ENCODE peak calls at places on chromosomes 11 and 22, in four cellular contexts. N, H, C and X are unnamed samples.

GRCh38 chr22:19661156-19661555 is 53.1 kb upstream of the SEPTIN5 start:
- DNase-seq in N (no peak), H (peak), C (no peak), X (no peak)

GRCh38 chr11:31254411-31254810 is 115.1 kb downstream of the DCDC1 start:
- DNase-seq in N (no peak), H (no peak), C (no peak), X (no peak)

GRCh38 chr11:107576497-107577086 is 11.1 kb upstream of the ALKBH8 start:
- DNase-seq in N (peak), H (peak), C (peak), X (no peak)

GRCh38 chr11:15589070-15589626 is 474.4 kb downstream of the INSC start:
- DNase-seq in N (no peak), H (no peak), C (no peak), X (no peak)

GRCh38 chr11:109968781-109969180 is 124.4 kb upstream of the ZC3H12C start:
- DNase-seq in N (no peak), H (peak), C (no peak), X (no peak)

GRCh38 chr11:12433571-12434061 is 56.2 kb downstream of the PARVA start:
- DNase-seq in N (no peak), H (no peak), C (no peak), X (no peak)

GRCh38 chr22:46538816-46539163 is 1.4 kb upstream of the CELSR1 start:
- DNase-seq in N (no peak), H (no peak), C (no peak), X (no peak)

GRCh38 chr22:22387386-22387736 is 121.2 kb downstream of the ZNF280B start:
- DNase-seq in N (no peak), H (no peak), C (no peak), X (no peak)

GRCh38 chr11:64044730-64045386 is 9.1 kb downstream of the FLRT1 start:
- DNase-seq in N (peak), H (no peak), C (no peak), X (no peak)

GRCh38 chr22:49272546-49273125 is 555.0 kb downstream of the BRD1 start:
- DNase-seq in N (no peak), H (no peak), C (no peak), X (no peak)

GRCh38 chr22:45805413-45805812 is 133.8 kb downstream of the ATXN10 start:
- DNase-seq in N (no peak), H (no peak), C (no peak), X (no peak)

GRCh38 chr11:123799438-123799837 is 6.7 kb downstream of the OR6M1 start:
- DNase-seq in N (no peak), H (no peak), C (no peak), X (no peak)

GRCh38 chr11:45745065-45745811 is 59.7 kb upstream of the SLC35C1 start:
- DNase-seq in N (no peak), H (no peak), C (no peak), X (no peak)

GRCh38 chr11:128174465-128175101 is 412.8 kb downstream of the ETS1 start:
- DNase-seq in N (no peak), H (no peak), C (no peak), X (no peak)

GRCh38 chr11:66725646-66726045 is 3.4 kb downstream of the SPTBN2 start:
- DNase-seq in N (no peak), H (no peak), C (no peak), X (no peak)

GRCh38 chr11:75668508-75669297 is at the start of gene MAP6:
- DNase-seq in N (no peak), H (no peak), C (peak), X (no peak)

GRCh38 chr11:128595775-128596174 is 8.4 kb upstream of the ETS1 start:
- DNase-seq in N (no peak), H (no peak), C (no peak), X (no peak)

GRCh38 chr22:31102441-31103081 is 4.8 kb downstream of the SELENOM start:
- DNase-seq in N (peak), H (no peak), C (no peak), X (no peak)

GRCh38 chr11:55658608-55659007 is 3.4 kb upstream of the OR4C6 start:
- DNase-seq in N (no peak), H (no peak), C (no peak), X (no peak)

GRCh38 chr22:28419916-28420315 is 259.7 kb downstream of the TTC28 start:
- DNase-seq in N (no peak), H (no peak), C (no peak), X (no peak)

GRCh38 chr11:76512851-76513653 is 68.2 kb downstream of the EMSY start:
- DNase-seq in N (no peak), H (no peak), C (no peak), X (no peak)

DNA sequence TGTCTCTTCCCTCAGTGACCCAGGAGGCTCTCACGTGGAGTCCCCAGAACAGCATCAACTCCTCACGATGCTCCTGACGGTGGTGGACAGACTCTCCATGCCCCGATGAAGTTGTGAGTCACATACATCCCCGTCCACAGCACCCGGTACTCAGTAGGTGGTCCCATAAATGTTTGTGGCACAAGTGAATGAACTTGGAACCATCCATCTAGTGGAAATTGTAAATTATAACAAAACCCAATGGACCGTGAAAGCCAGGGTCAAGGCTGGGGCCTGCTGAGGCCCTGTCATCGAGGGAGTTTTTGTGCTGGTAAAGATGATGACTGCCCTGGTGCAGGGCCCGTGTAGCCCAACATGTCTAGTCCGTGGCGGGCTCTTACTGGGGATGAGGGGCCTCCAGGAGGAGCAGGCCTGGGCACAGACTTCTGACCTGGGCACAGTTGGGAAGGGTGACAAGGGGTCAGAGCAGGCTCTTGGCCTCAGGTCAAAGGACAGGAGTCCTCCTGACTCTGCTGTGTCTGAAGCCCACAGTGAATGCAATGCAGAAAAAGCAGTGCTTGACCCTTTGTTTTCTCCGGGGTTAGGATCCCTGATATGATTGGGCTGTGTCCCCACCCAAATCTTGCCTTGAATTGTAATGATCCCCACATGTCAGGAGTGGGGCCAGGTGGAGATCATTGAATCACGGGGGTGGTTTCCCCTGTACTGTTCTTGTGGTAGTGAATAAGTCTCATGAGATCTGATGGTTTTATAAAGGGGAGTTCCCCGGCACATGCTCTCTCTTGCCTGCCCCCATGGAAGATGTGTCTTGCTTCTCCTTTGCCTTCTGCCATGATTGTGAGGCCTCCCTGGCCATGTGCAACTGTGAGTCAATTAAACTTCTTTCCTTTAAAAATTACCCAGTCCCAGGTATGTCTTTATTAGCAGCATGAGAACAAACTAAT is 20.0 kb upstream of the SMIM38 start:
- DNase-seq in N (no peak), H (no peak), C (no peak), X (no peak)
- TF ChIP-seq FOXK2 in N (no peak), H (no peak), C (no peak), X (no peak)

DNA sequence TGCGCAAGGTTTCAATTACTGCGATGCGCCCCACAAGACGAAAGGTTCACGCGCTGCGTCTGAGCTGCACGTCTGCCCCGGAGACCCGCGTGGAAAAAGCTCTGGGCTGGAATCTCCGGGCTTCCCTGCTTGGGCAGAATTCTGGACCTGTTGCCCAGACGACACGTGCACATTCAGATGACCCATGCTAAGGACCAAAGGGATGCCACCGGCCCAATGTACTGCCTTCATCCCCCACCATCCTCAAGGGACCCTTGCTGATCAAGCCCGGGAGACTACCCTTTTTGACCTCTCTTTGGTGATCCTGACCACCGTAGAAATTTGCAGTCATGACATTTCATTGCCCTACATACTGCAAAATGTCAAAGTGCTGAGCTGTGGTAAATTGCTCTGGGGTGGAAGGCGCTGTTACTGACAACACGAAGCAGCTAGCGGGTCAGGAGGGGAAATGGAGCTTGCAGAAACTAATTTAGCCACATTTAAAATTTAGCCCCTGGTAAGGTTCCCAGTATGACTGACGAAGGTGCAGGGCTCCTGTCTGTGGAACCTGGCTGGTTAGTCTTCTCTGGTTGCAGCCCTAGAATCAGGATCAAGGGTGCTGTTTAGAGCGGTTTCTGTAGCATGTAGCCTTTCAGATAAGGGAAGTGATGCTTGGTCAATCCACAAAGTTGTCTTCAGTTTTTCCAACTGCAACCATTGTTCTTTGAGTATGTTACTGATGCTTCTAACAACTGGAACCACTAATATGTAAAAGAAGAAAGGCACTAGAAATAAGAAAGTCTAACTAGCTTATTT is 81.9 kb downstream of the PRR5L start:
- DNase-seq in N (no peak), H (no peak), C (no peak), X (no peak)
- TF ChIP-seq FOXK2 in N (no peak), H (no peak), C (no peak), X (no peak)

DNA sequence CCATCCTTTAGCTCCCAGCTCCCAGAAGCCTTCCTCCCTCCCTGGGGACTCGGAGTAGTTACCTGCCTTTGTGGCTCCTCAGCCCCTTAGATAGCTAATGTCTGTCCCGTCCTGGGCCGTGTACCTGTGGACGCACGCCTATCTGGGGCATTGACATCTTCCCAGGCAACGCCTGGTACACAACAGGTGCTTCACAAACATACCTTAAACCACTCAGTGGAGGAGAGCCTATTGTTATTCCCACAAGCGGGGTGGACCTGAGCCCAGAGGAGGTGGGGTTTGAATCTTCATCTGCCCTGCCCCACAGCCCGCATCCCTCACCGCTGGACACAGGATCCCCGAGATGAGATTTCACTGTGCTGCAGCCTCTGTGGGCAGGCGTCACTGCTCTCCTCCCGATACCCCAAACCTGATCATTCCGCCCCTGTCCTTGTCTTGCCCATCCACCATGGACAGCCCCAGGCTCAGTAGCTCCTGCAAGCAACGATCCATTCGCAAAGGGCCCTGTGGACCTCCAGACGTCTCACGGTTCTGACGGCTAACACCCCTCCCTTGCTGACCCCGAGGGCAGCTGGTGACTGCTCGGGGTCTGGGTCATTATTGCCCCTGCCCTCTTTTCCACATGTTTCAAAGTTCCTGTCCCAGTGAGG is 73.8 kb upstream of the SHISAL1 start:
- DNase-seq in N (no peak), H (no peak), C (no peak), X (no peak)
- TF ChIP-seq FOXK2 in N (no peak), H (no peak), C (no peak), X (no peak)

GRCh38 chr11:104159356-104159755 is 4.6 kb downstream of the PDGFD start:
- DNase-seq in N (no peak), H (no peak), C (no peak), X (no peak)
- TF ChIP-seq FOXK2 in N (no peak), H (no peak), C (no peak), X (no peak)

DNA sequence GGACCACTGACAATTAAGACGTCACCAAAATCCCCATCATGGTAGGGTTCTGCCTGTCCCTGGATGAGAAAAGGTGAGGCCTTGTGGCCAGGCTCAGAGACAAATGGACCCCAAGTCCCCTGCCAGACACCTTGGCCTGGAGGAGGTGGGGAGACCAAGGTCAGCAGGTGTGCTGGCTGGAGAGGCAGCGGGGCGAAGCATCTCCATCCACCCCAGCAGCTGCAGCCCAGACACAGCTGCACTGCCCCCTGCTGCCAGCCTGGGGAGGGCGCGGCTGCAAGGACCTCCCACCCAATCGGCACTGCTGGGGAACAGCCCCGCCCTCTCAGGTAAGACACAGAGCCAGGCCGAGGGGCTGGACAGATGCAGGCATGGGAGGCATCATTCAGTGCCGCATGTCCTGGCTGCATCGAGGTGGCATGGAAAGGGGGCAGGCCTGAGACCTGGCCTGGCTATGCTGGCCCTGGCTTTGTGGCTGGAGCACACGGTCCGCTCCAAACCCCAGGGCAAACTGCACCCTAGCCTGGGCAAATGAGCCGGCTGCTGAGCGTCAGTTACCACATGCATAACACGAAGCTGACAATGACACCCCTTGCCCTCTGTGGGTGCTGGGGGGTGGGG is 12.2 kb upstream of the MFNG start:
- DNase-seq in N (peak), H (peak), C (peak), X (peak)
- TF ChIP-seq FOXK2 in N (no peak), H (no peak), C (no peak), X (no peak)

DNA sequence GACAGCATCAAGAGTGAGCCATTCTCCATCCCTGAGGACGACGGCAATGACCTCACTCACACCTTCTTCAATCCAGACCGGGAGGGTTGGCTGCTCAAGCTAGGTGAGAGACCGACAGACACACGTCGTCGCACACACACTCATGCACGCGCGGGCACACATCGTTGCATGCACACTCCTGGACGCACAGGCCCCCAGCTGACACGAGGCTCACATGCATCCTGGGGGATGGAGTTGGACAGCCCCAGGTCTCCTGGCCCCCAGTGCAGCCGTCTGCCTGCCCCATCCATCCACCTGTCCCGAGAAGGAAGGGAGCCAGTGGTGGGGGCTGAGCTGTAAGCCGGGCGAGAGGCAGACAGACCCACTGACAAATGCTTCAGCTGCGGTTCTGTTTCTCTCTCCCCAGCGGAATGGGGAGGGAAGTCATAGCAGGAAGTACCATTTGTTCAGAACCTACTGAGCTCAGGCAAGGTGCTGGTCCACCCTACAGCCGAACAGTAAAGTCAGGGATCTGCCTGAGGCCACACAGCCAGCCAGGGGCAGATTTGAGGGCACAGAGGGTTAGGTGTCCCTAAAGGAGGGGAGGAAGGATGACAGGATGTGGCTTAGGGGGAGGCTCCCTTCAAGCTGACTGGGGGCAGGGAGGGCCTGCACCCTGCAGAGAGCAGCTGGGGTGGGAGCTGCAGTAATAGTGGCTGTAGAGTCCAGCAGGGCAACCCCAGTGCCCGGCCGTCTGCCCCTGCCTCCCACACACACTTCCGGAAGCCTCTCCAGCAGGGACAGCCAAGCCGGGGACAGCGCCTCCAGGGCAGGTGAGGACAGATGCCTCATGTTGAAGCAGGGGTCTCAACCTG is 27.1 kb downstream of the CYTH4 start:
- DNase-seq in N (no peak), H (peak), C (no peak), X (peak)
- TF ChIP-seq FOXK2 in N (no peak), H (no peak), C (no peak), X (no peak)

GRCh38 chr11:126736682-126737404 is 263.7 kb downstream of the KIRREL3 start:
- DNase-seq in N (no peak), H (no peak), C (no peak), X (no peak)
- TF ChIP-seq FOXK2 in N (no peak), H (no peak), C (no peak), X (no peak)

DNA sequence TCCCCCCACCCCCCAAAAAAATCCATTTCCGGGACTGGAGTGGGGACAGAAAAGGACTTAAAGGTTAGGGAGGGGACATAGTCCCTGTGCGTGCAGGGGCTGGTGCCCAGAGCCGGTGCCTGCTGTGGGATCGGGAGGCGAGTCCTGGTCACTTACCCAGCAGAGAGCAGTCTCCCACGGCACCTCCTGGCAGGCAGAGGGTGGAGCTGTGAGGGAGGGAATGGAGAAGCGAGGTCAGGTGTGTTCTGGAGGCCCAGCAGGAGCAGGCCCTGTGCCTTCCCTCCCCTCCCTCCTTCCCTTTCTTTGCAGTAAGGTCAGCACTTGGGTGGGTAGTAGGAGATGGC is 28.4 kb downstream of the SHANK3 start:
- DNase-seq in N (peak), H (no peak), C (no peak), X (no peak)
- TF ChIP-seq FOXK2 in N (no peak), H (no peak), C (no peak), X (no peak)

GRCh38 chr11:60871378-60872061 is 4.2 kb downstream of the ZP1 start:
- DNase-seq in N (no peak), H (no peak), C (no peak), X (no peak)

GRCh38 chr11:60872952-60873524 is 5.7 kb downstream of the ZP1 start:
- DNase-seq in N (peak), H (peak), C (no peak), X (no peak)

GRCh38 chr11:60873533-60873932 is 6.2 kb downstream of the ZP1 start:
- DNase-seq in N (no peak), H (no peak), C (no peak), X (no peak)

GRCh38 chr11:60870733-60871377 is 3.5 kb downstream of the ZP1 start:
- DNase-seq in N (no peak), H (no peak), C (no peak), X (no peak)

GRCh38 chr11:60872124-60872951 is 5.0 kb downstream of the ZP1 start:
- DNase-seq in N (no peak), H (no peak), C (no peak), X (no peak)
- TF ChIP-seq FOXK2 in N (no peak), H (no peak), C (no peak), X (no peak)